ENCODE peak calls at places on chromosomes 2 and 18, in ten cellular contexts. K, O, C, Y, I, N, U, M, H and W are unnamed samples.
A peak's percentile ranks its signal among the peaks of the same experiment; 100 is the strongest.

GRCh38 chr18:43774497-43774896 is 497.2 kb upstream of the SYT4 start:
- DNase-seq in K (no peak), O (no peak), C (no peak), Y (no peak), I (no peak), N (no peak), U (no peak), M (no peak), H (no peak), W (no peak)

GRCh38 chr2:68103656-68104055 is 40.9 kb upstream of the C1D start:
- DNase-seq in K (no peak), O (no peak), C (no peak), Y (no peak), I (no peak), N (no peak), U (peak; percentile 44), M (no peak), H (peak; percentile 28), W (no peak)

GRCh38 chr2:162261032-162261945 is 18.0 kb upstream of the FAP start:
- DNase-seq in K (no peak), O (no peak), C (peak; percentile 63), Y (peak; percentile 69), I (no peak), N (peak; percentile 20), U (peak; percentile 70), M (peak; percentile 40), H (peak; percentile 80), W (peak; percentile 2)

GRCh38 chr2:44938287-44939073 is 3.0 kb upstream of the SIX3 start:
- DNase-seq in K (no peak), O (no peak), C (peak; percentile 23), Y (no peak), I (peak; percentile 69), N (no peak), U (no peak), M (no peak), H (no peak), W (no peak)

GRCh38 chr18:24019641-24020331 is 5.2 kb downstream of the TTC39C start:
- DNase-seq in K (no peak), O (peak; percentile 91), C (no peak), Y (no peak), I (no peak), N (no peak), U (no peak), M (no peak), H (no peak), W (peak; percentile 83)

GRCh38 chr2:172398444-172398843 is 28.9 kb upstream of the ITGA6 start:
- DNase-seq in K (no peak), O (no peak), C (peak; percentile 35), Y (no peak), I (no peak), N (no peak), U (no peak), M (no peak), H (no peak), W (no peak)

GRCh38 chr2:23286765-23287155 is 98.2 kb upstream of the KLHL29 start:
- DNase-seq in K (no peak), O (no peak), C (peak; percentile 8), Y (peak; percentile 53), I (no peak), N (peak; percentile 12), U (peak; percentile 68), M (peak; percentile 18), H (peak; percentile 66), W (no peak)

GRCh38 chr18:26771524-26771923 is 94.0 kb downstream of the AQP4 start:
- DNase-seq in K (no peak), O (no peak), C (peak; percentile 34), Y (no peak), I (no peak), N (no peak), U (no peak), M (no peak), H (no peak), W (no peak)

GRCh38 chr2:20170646-20171250 is 54.2 kb downstream of the SDC1 start:
- DNase-seq in K (no peak), O (no peak), C (no peak), Y (no peak), I (no peak), N (no peak), U (no peak), M (no peak), H (no peak), W (no peak)

GRCh38 chr18:5520464-5520863 is 23.3 kb downstream of the EPB41L3 start:
- DNase-seq in K (no peak), O (no peak), C (no peak), Y (no peak), I (no peak), N (no peak), U (no peak), M (no peak), H (no peak), W (no peak)

GRCh38 chr2:177598321-177598922 is 205.8 kb downstream of the AGPS start:
- DNase-seq in K (no peak), O (no peak), C (no peak), Y (peak; percentile 35), I (no peak), N (peak; percentile 51), U (peak; percentile 62), M (no peak), H (peak; percentile 23), W (no peak)

GRCh38 chr2:96884299-96885156 is 14.6 kb upstream of the SEMA4C start:
- DNase-seq in K (no peak), O (no peak), C (peak; percentile 90), Y (no peak), I (peak; percentile 96), N (no peak), U (no peak), M (peak; percentile 63), H (no peak), W (no peak)

GRCh38 chr2:129984426-129984825 is 5.0 kb downstream of the RAB6C start:
- DNase-seq in K (no peak), O (no peak), C (no peak), Y (no peak), I (no peak), N (no peak), U (no peak), M (no peak), H (no peak), W (no peak)

GRCh38 chr18:25672490-25672889 is 320.5 kb upstream of the ZNF521 start:
- DNase-seq in K (no peak), O (no peak), C (no peak), Y (no peak), I (no peak), N (no peak), U (no peak), M (no peak), H (no peak), W (no peak)
- TF ChIP-seq CTCF in K (no peak), O (peak; percentile 59), C (peak; percentile 30), Y (no peak), I (no peak), N (no peak), U (peak; percentile 17), M (no peak), H (no peak), W (no peak)

GRCh38 chr2:127857494-127857818 is 499 bp downstream of the POLR2D start:
- DNase-seq in K (no peak), O (peak; percentile 67), C (no peak), Y (no peak), I (no peak), N (no peak), U (peak; percentile 7), M (peak; percentile 33), H (no peak), W (peak; percentile 21)
- TF ChIP-seq CTCF in K (no peak), O (no peak), C (no peak), Y (no peak), I (no peak), N (no peak), U (no peak), M (no peak), H (no peak), W (no peak)

GRCh38 chr2:69893684-69894481 is at the start of gene SNRNP27:
- DNase-seq in K (peak; percentile 53), O (peak; percentile 89), C (peak; percentile 86), Y (peak; percentile 71), I (peak; percentile 60), N (peak; percentile 46), U (peak; percentile 85), M (peak; percentile 77), H (peak; percentile 83), W (peak; percentile 87)
- TF ChIP-seq CTCF in K (no peak), O (no peak), C (no peak), Y (no peak), I (no peak), N (no peak), U (no peak), M (no peak), H (no peak), W (no peak)

GRCh38 chr2:210222607-210223006 is 2.6 kb downstream of the ACADL start:
- DNase-seq in K (no peak), O (no peak), C (no peak), Y (no peak), I (no peak), N (no peak), U (no peak), M (no peak), H (no peak), W (no peak)
- TF ChIP-seq CTCF in K (no peak), O (no peak), C (no peak), Y (no peak), I (no peak), N (no peak), U (no peak), M (no peak), H (no peak), W (no peak)

GRCh38 chr18:41353726-41354125 is 601.3 kb upstream of the PIK3C3 start:
- DNase-seq in K (no peak), O (no peak), C (no peak), Y (no peak), I (no peak), N (no peak), U (no peak), M (no peak), H (no peak), W (no peak)

GRCh38 chr18:41354151-41354550 is 600.9 kb upstream of the PIK3C3 start:
- DNase-seq in K (no peak), O (no peak), C (no peak), Y (no peak), I (no peak), N (no peak), U (no peak), M (no peak), H (no peak), W (no peak)

GRCh38 chr18:41357708-41358107 is 597.3 kb upstream of the PIK3C3 start:
- DNase-seq in K (no peak), O (no peak), C (no peak), Y (no peak), I (no peak), N (no peak), U (no peak), M (no peak), H (no peak), W (no peak)
- TF ChIP-seq CTCF in K (no peak), O (no peak), C (no peak), Y (no peak), I (no peak), N (no peak), U (no peak), M (no peak), H (no peak), W (no peak)